ENCODE peak calls at places on chromosomes 16 and 17, in five cellular contexts. Q, S, C, P and W are unnamed samples.

GRCh38 chr16:88770459-88771293 is 14.3 kb downstream of the PIEZO1 start:
- DNase-seq in S (peak), Q (no peak), C (no peak), P (no peak), W (no peak)

GRCh38 chr17:79332011-79332410 is 257.4 kb downstream of the ENGASE start:
- DNase-seq in Q (no peak), C (no peak), P (no peak), S (no peak), W (no peak)

GRCh38 chr16:68144008-68144407 is 58.8 kb downstream of the NFATC3 start:
- DNase-seq in Q (no peak), C (no peak), P (no peak), S (no peak), W (no peak)

GRCh38 chr16:19776565-19776964 is 58.5 kb downstream of the IQCK start:
- DNase-seq in P (no peak), Q (no peak), C (no peak), S (no peak), W (no peak)

GRCh38 chr17:73223626-73224616 is 31.1 kb downstream of the COG1 start:
- DNase-seq in Q (no peak), C (no peak), S (no peak), P (no peak), W (no peak)

GRCh38 chr17:32461853-32462617 is 17.7 kb downstream of the PSMD11 start:
- DNase-seq in Q (no peak), C (peak), P (peak), S (peak), W (no peak)

GRCh38 chr17:38958326-38958725 is 8.9 kb downstream of the FBXO47 start:
- DNase-seq in P (no peak), S (no peak), C (no peak), Q (no peak), W (no peak)

GRCh38 chr17:7323731-7324437 is 5.3 kb downstream of the NEURL4 start:
- DNase-seq in Q (no peak), C (peak), P (peak), S (no peak), W (peak)

GRCh38 chr16:1890024-1890700 is 18.2 kb upstream of the MEIOB start:
- DNase-seq in Q (no peak), C (no peak), P (no peak), S (no peak), W (no peak)